ENCODE peak calls at places on chromosomes 13 and 19, in five cellular contexts. W, N, J, U and Q are unnamed samples.

GRCh38 chr13:94667190-94667589 is 45.2 kb downstream of the SOX21 start:
- DNase-seq in W (no peak), N (no peak), J (no peak), U (no peak), Q (no peak)

GRCh38 chr19:3253270-3253669 is 28.8 kb downstream of the CELF5 start:
- DNase-seq in W (no peak), N (no peak), J (no peak), U (no peak), Q (no peak)

GRCh38 chr19:13100031-13100588 is 2.5 kb downstream of the LYL1 start:
- DNase-seq in W (no peak), N (no peak), J (no peak), U (no peak), Q (no peak)

GRCh38 chr19:48660854-48661731 is 11.7 kb downstream of the NTN5 start:
- DNase-seq in W (peak; percentile 57), N (peak; percentile 53), J (peak; percentile 35), U (peak; percentile 52), Q (peak; percentile 85)

GRCh38 chr19:31340059-31341025 is 8.9 kb downstream of the TSHZ3 start:
- DNase-seq in W (no peak), N (no peak), J (no peak), U (no peak), Q (no peak)

GRCh38 chr19:6222884-6223283 is 56.9 kb downstream of the MLLT1 start:
- DNase-seq in W (no peak), N (no peak), J (no peak), U (no peak), Q (no peak)

GRCh38 chr13:42526276-42526675 is 47.7 kb upstream of the TNFSF11 start:
- DNase-seq in W (no peak), N (no peak), J (no peak), U (no peak), Q (no peak)

GRCh38 chr19:30091856-30092255 is 149.8 kb downstream of the URI1 start:
- DNase-seq in W (no peak), N (no peak), J (no peak), U (no peak), Q (no peak)

GRCh38 chr19:32566246-32566830 is 14.7 kb upstream of the PDCD5 start:
- DNase-seq in W (no peak), N (no peak), J (no peak), U (no peak), Q (no peak)

GRCh38 chr13:41398494-41399190 is 58.7 kb upstream of the RGCC start:
- DNase-seq in W (no peak), N (no peak), J (no peak), U (peak; percentile 25), Q (no peak)

GRCh38 chr19:36392916-36393673 is 14.1 kb upstream of the ZFP14 start:
- DNase-seq in W (no peak), N (no peak), J (no peak), U (no peak), Q (no peak)

GRCh38 chr13:35887028-35887666 is 244.0 kb downstream of the DCLK1 start:
- DNase-seq in W (no peak), N (no peak), J (no peak), U (peak; percentile 9), Q (no peak)

GRCh38 chr13:33276581-33276980 is 9.0 kb downstream of the STARD13 start:
- DNase-seq in W (no peak), N (no peak), J (no peak), U (no peak), Q (no peak)

GRCh38 chr19:7482584-7483439 is 6.0 kb downstream of the PEX11G start:
- DNase-seq in W (no peak), N (no peak), J (no peak), U (peak; percentile 77), Q (no peak)

GRCh38 chr19:8004723-8005513 is 523 bp downstream of the ELAVL1 start:
- DNase-seq in W (no peak), N (no peak), J (no peak), U (peak; percentile 60), Q (no peak)

GRCh38 chr19:41083516-41083915 is 4.7 kb upstream of the CYP2A13 start:
- DNase-seq in W (no peak), N (no peak), J (no peak), U (no peak), Q (no peak)

GRCh38 chr19:40613669-40614594 is 12.8 kb downstream of the LTBP4 start:
- DNase-seq in W (peak; percentile 92), N (peak; percentile 64), J (no peak), U (no peak), Q (no peak)

GRCh38 chr19:40780582-40780981 is 2.5 kb downstream of the RAB4B start:
- DNase-seq in W (no peak), N (no peak), J (no peak), U (no peak), Q (no peak)

GRCh38 chr13:29681859-29682258 is 86.4 kb upstream of the SLC7A1 start:
- DNase-seq in W (no peak), N (no peak), J (no peak), U (no peak), Q (no peak)

GRCh38 chr19:27392027-27392632 is 1820.8 kb downstream of the UQCRFS1 start:
- DNase-seq in W (no peak), N (no peak), J (no peak), U (no peak), Q (no peak)

GRCh38 chr19:49570138-49570856 is 10.1 kb downstream of the NOSIP start:
- DNase-seq in W (peak; percentile 72), N (no peak), J (no peak), U (peak; percentile 82), Q (no peak)